ENCODE peak calls at places on chromosomes 1 and 21, in eight cellular contexts. W, Z, B, G, D, H, N and Y are unnamed samples.
A peak's percentile ranks its signal among the peaks of the same experiment; 100 is the strongest.

GRCh38 chr1:191831572-191831971 is 326.7 kb upstream of the RGS18 start:
- DNase-seq in H (no peak), D (no peak), G (no peak), W (no peak), N (no peak), B (no peak), Z (no peak), Y (peak; percentile 81)

GRCh38 chr1:2249559-2249906 is 21.4 kb downstream of the SKI start:
- DNase-seq in D (no peak), B (no peak), W (no peak), N (no peak), H (no peak), G (no peak), Z (no peak), Y (no peak)

GRCh38 chr1:58780586-58781452 is 3.0 kb downstream of the JUN start:
- DNase-seq in W (no peak), H (no peak), N (no peak), D (no peak), G (no peak), Z (no peak), B (no peak), Y (no peak)

GRCh38 chr21:27149034-27149433 is 182.1 kb upstream of the ADAMTS5 start:
- DNase-seq in N (no peak), Z (no peak), D (no peak), G (no peak), W (no peak), B (no peak), H (no peak), Y (no peak)

GRCh38 chr1:51156752-51157151 is 54.7 kb downstream of the C1orf185 start:
- DNase-seq in W (no peak), N (no peak), G (no peak), H (no peak), Z (no peak), D (no peak), B (no peak), Y (no peak)

GRCh38 chr1:230913496-230913895 is 45.2 kb upstream of the C1orf198 start:
- DNase-seq in H (no peak), W (no peak), N (no peak), D (no peak), G (no peak), B (no peak), Z (no peak), Y (no peak)

GRCh38 chr1:209685835-209686234 is 10.6 kb downstream of the G0S2 start:
- DNase-seq in H (no peak), N (no peak), Z (no peak), G (no peak), D (no peak), W (peak; percentile 57), B (no peak), Y (no peak)

GRCh38 chr1:48203287-48203900 is 19.1 kb upstream of the SLC5A9 start:
- DNase-seq in B (peak; percentile 18), W (peak; percentile 12), N (no peak), D (no peak), G (no peak), H (no peak), Z (no peak), Y (peak; percentile 67)

GRCh38 chr1:179821524-179821923 is 56.1 kb downstream of the TOR1AIP2 start:
- DNase-seq in B (no peak), D (no peak), Z (no peak), G (no peak), H (no peak), N (no peak), W (no peak), Y (no peak)

GRCh38 chr1:187762109-187762508 is 933.4 kb downstream of the PLA2G4A start:
- DNase-seq in H (no peak), Z (no peak), N (no peak), W (no peak), G (no peak), D (no peak), B (no peak), Y (no peak)

GRCh38 chr1:213067366-213067765 is 16.3 kb downstream of the RPS6KC1 start:
- DNase-seq in B (no peak), D (no peak), N (no peak), Z (no peak), G (no peak), H (no peak), W (no peak), Y (no peak)

GRCh38 chr21:45950740-45951515 is 30.6 kb upstream of the COL6A1 start:
- DNase-seq in H (peak; percentile 61), G (peak; percentile 72), B (no peak), N (no peak), D (peak; percentile 40), Z (no peak), W (no peak), Y (peak; percentile 83)

GRCh38 chr1:54553781-54554313 is 5.8 kb downstream of the ACOT11 start:
- DNase-seq in H (no peak), N (no peak), W (no peak), B (no peak), D (no peak), G (no peak), Z (no peak), Y (no peak)

GRCh38 chr1:248821101-248821500 is 4.6 kb downstream of the SH3BP5L start:
- DNase-seq in W (no peak), D (no peak), N (no peak), B (no peak), G (no peak), Z (no peak), H (no peak), Y (no peak)

GRCh38 chr1:66339944-66340343 is 194.0 kb upstream of the SGIP1 start:
- DNase-seq in B (no peak), H (no peak), D (no peak), Z (no peak), G (no peak), W (peak; percentile 59), N (no peak), Y (no peak)

GRCh38 chr1:31957701-31958674 is 19.8 kb upstream of the PTP4A2 start:
- DNase-seq in B (no peak), G (no peak), Z (no peak), H (peak; percentile 28), W (peak; percentile 94), N (no peak), D (no peak), Y (no peak)

GRCh38 chr1:145885738-145886287 is at the start of gene ANKRD35:
- DNase-seq in D (peak; percentile 91), B (peak; percentile 78), W (peak; percentile 86), H (peak; percentile 85), N (peak; percentile 50), Z (peak; percentile 83), G (peak; percentile 91), Y (peak; percentile 94)

GRCh38 chr1:231584117-231584516 is 42.5 kb upstream of the DISC1 start:
- DNase-seq in W (peak; percentile 53), H (no peak), N (no peak), G (no peak), Z (no peak), B (no peak), D (no peak), Y (peak; percentile 63)